ENCODE peak calls at places on chromosomes 3 and 15, in seven cellular contexts. D is GM23338; V is stimulated activated CD4-positive, alpha-beta T cell treated with anti-CD3 and anti-CD28 coated beads, Interleukin-15, amount 100 ng/mL, for 24 hours; K is omental fat pad; P is BJ; A is A673; O is mesothelial cell of epicardium. N is an unnamed sample.

GRCh38 chr3:194993896-194994295 is 277.1 kb downstream of the XXYLT1 start:
- DNase-seq in D (no peak), V (no peak), K (no peak), P (no peak), A (no peak), O (peak), N (no peak)

GRCh38 chr15:59814409-59814808 is 125.3 kb upstream of the BNIP2 start:
- DNase-seq in D (no peak), V (peak), K (no peak), P (no peak), A (no peak), O (no peak), N (no peak)

GRCh38 chr3:71022552-71023335 is 560.8 kb downstream of the FOXP1 start:
- DNase-seq in D (peak), V (no peak), K (no peak), P (no peak), A (peak), O (no peak), N (no peak)

GRCh38 chr3:44125241-44125640 is 116.4 kb upstream of the TOPAZ1 start:
- DNase-seq in D (no peak), V (no peak), K (no peak), P (no peak), A (no peak), O (no peak), N (no peak)

GRCh38 chr15:79673416-79674123 is 223.2 kb downstream of the MTHFS start:
- DNase-seq in D (peak), V (peak), K (no peak), P (peak), A (peak), O (no peak), N (peak)

GRCh38 chr3:53551324-53551723 is 56.9 kb downstream of the CACNA1D start:
- DNase-seq in D (no peak), V (peak), K (no peak), P (no peak), A (no peak), O (no peak), N (no peak)

GRCh38 chr3:158091526-158091925 is 14.7 kb downstream of the SHOX2 start:
- DNase-seq in D (peak), V (no peak), K (no peak), P (no peak), A (no peak), O (no peak), N (no peak)

GRCh38 chr3:42680256-42680655 is 5.1 kb upstream of the KLHL40 start:
- DNase-seq in D (no peak), V (no peak), K (no peak), P (no peak), A (no peak), O (no peak), N (peak)

GRCh38 chr15:58873267-58873666 is 60.2 kb downstream of the SLTM start:
- DNase-seq in D (no peak), V (no peak), K (no peak), P (peak), A (peak), O (no peak), N (no peak)

GRCh38 chr3:156782921-156783320 is 43.2 kb upstream of the LEKR1 start:
- DNase-seq in D (no peak), V (no peak), K (no peak), P (no peak), A (no peak), O (no peak), N (no peak)

GRCh38 chr15:59443341-59444081 is 5.5 kb downstream of the FAM81A start:
- DNase-seq in D (peak), V (no peak), K (no peak), P (no peak), A (no peak), O (no peak), N (no peak)

GRCh38 chr3:58246148-58247051 is 8.8 kb downstream of the ABHD6 start:
- DNase-seq in D (no peak), V (no peak), K (no peak), P (no peak), A (no peak), O (no peak), N (no peak)

GRCh38 chr3:50519471-50520089 is 16.1 kb upstream of the CACNA2D2 start:
- DNase-seq in D (peak), V (peak), K (peak), P (no peak), A (peak), O (peak), N (no peak)

GRCh38 chr15:85094685-85095084 is 113.0 kb downstream of the PDE8A start:
- DNase-seq in D (no peak), V (no peak), K (no peak), P (no peak), A (no peak), O (peak), N (peak)

GRCh38 chr15:88637436-88637835 is 1.4 kb upstream of the ISG20 start:
- DNase-seq in D (no peak), V (no peak), K (no peak), P (no peak), A (no peak), O (no peak), N (no peak)

GRCh38 chr3:33803894-33804526 is 5.6 kb downstream of the PDCD6IP start:
- DNase-seq in D (no peak), V (no peak), K (no peak), P (no peak), A (no peak), O (no peak), N (no peak)

GRCh38 chr3:43879166-43879565 is 188.4 kb downstream of the ABHD5 start:
- DNase-seq in D (peak), V (peak), K (no peak), P (no peak), A (peak), O (no peak), N (no peak)

GRCh38 chr3:32583708-32584107 is 13.1 kb upstream of the DYNC1LI1 start:
- DNase-seq in D (no peak), V (no peak), K (no peak), P (peak), A (no peak), O (no peak), N (no peak)

GRCh38 chr15:62291262-62291661 is 126.2 kb upstream of the C2CD4B start:
- DNase-seq in D (no peak), V (no peak), K (no peak), P (no peak), A (no peak), O (no peak), N (no peak)

GRCh38 chr3:94928921-94929320 is 866.1 kb downstream of the NSUN3 start:
- DNase-seq in D (no peak), V (no peak), K (no peak), P (no peak), A (no peak), O (no peak), N (peak)

GRCh38 chr15:63599401-63600000 is 2.3 kb downstream of the FBXL22 start:
- DNase-seq in D (peak), V (peak), K (no peak), P (no peak), A (peak), O (no peak), N (no peak)

GRCh38 chr15:68559342-68560310 is 19.2 kb upstream of the CORO2B start:
- DNase-seq in D (peak), V (peak), K (peak), P (no peak), A (peak), O (peak), N (no peak)

GRCh38 chr3:188689101-188689574 is 482.6 kb upstream of the TPRG1 start:
- DNase-seq in D (no peak), V (no peak), K (no peak), P (no peak), A (peak), O (no peak), N (peak)

GRCh38 chr3:156098437-156099035 is 21.8 kb upstream of the KCNAB1 start:
- DNase-seq in D (no peak), V (no peak), K (no peak), P (no peak), A (no peak), O (no peak), N (no peak)

GRCh38 chr15:73474785-73475184 is 31.8 kb downstream of the REC114 start:
- DNase-seq in D (no peak), V (no peak), K (no peak), P (no peak), A (no peak), O (no peak), N (no peak)

GRCh38 chr15:90405208-90405607 is 17.2 kb downstream of the IQGAP1 start:
- DNase-seq in D (no peak), V (no peak), K (no peak), P (no peak), A (no peak), O (no peak), N (no peak)

GRCh38 chr15:37199546-37199945 is 99.2 kb upstream of the MEIS2 start:
- DNase-seq in D (no peak), V (no peak), K (no peak), P (no peak), A (no peak), O (no peak), N (no peak)

GRCh38 chr15:29913528-29914135 is 91.4 kb upstream of the TJP1 start:
- DNase-seq in D (no peak), V (no peak), K (no peak), P (peak), A (no peak), O (no peak), N (peak)

GRCh38 chr15:79169531-79170123 is 79.0 kb upstream of the RASGRF1 start:
- DNase-seq in D (no peak), V (no peak), K (no peak), P (no peak), A (no peak), O (no peak), N (no peak)

GRCh38 chr3:66133050-66133757 is 87.6 kb upstream of the SLC25A26 start:
- DNase-seq in D (no peak), V (no peak), K (no peak), P (no peak), A (no peak), O (no peak), N (no peak)